ENCODE peak calls at places on chromosome 3, in six cellular contexts. U is vagina, V is upper lobe of right lung, A is hepatocyte, C is HL-60, H is AG04450. K is an unnamed sample.
A peak's percentile ranks its signal among the peaks of the same experiment; 100 is the strongest.

GRCh38 chr3:179454887-179455286 is 3.6 kb upstream of the GNB4 start:
- DNase-seq in U (no peak), V (no peak), A (no peak), C (no peak), H (no peak), K (no peak)

GRCh38 chr3:109275702-109276293 is 40.5 kb downstream of the DPPA2 start:
- DNase-seq in U (no peak), V (no peak), A (peak; percentile 69), C (peak; percentile 17), H (peak; percentile 2), K (no peak)

GRCh38 chr3:65210026-65210814 is 522.4 kb upstream of the ADAMTS9 start:
- DNase-seq in U (no peak), V (no peak), A (no peak), C (no peak), H (no peak), K (no peak)

GRCh38 chr3:124639406-124640237 is 90.6 kb upstream of the UMPS start:
- DNase-seq in U (no peak), V (no peak), A (peak; percentile 43), C (no peak), H (no peak), K (no peak)

GRCh38 chr3:49841126-49841525 is 15.2 kb downstream of the TRAIP start:
- DNase-seq in U (no peak), V (no peak), A (peak; percentile 8), C (peak; percentile 45), H (no peak), K (no peak)

GRCh38 chr3:128367726-128368125 is 99.0 kb downstream of the DNAJB8 start:
- DNase-seq in U (no peak), V (no peak), A (no peak), C (no peak), H (no peak), K (no peak)

GRCh38 chr3:72310028-72310987 is 525.4 kb upstream of the PROK2 start:
- DNase-seq in U (no peak), V (no peak), A (peak; percentile 37), C (peak; percentile 54), H (peak; percentile 39), K (peak; percentile 76)

GRCh38 chr3:38121451-38121831 is 15.5 kb downstream of the ACAA1 start:
- DNase-seq in U (no peak), V (no peak), A (no peak), C (no peak), H (no peak), K (no peak)

GRCh38 chr3:117035785-117036184 is 326.2 kb downstream of the TUSC7 start:
- DNase-seq in U (no peak), V (no peak), A (peak; percentile 20), C (no peak), H (no peak), K (no peak)

GRCh38 chr3:118077332-118077731 is 957.3 kb downstream of the IGSF11 start:
- DNase-seq in U (no peak), V (no peak), A (no peak), C (no peak), H (no peak), K (no peak)

DNA sequence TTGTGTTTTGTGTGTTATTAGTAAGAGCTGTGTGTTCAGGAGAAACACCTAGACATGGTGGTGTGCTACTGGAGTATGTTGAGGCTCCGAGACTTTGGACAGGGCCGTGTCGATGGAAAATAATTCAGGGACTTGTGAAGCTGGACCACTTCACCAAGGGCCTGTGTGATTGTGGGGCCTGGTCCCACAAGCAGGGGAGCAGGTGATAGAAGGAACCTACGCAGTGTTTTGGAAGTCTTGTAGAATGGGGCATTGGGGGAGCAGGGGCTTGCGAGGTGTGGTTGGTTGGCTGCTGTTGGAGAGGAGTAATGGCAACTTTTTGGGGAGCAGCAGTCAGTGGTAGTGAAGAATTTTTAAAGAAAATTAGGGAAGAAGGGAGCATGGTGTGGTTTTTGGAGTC is 48.7 kb downstream of the TRIM71 start:
- DNase-seq in U (no peak), V (no peak), A (no peak), C (no peak), H (no peak), K (no peak)
- H3K4me3 ChIP-seq in U (no peak overlapping the region), V (no peak overlapping the region), A (no peak overlapping the region), C (no peak overlapping the region), H (no peak overlapping the region), K (no peak overlapping the region)

GRCh38 chr3:189195302-189195701 is 23.5 kb downstream of the TPRG1 start:
- DNase-seq in U (no peak), V (peak; percentile 67), A (no peak), C (peak; percentile 4), H (no peak), K (no peak)
- TF ChIP-seq CTCF in U (no peak), V (peak; percentile 27), A (no peak), C (no peak), H (peak; percentile 5), K (no peak)

GRCh38 chr3:8198605-8199004 is 303.0 kb upstream of the LMCD1 start:
- DNase-seq in U (no peak), V (no peak), A (no peak), C (no peak), H (no peak), K (no peak)
- H3K27me3 ChIP-seq in U (no peaks in the 10 kb centered on the region), V (no peaks in the 10 kb centered on the region), A (no peaks in the 10 kb centered on the region), C (no peaks in the 10 kb centered on the region), H (no peaks in the 10 kb centered on the region), K (no peaks in the 10 kb centered on the region)

DNA sequence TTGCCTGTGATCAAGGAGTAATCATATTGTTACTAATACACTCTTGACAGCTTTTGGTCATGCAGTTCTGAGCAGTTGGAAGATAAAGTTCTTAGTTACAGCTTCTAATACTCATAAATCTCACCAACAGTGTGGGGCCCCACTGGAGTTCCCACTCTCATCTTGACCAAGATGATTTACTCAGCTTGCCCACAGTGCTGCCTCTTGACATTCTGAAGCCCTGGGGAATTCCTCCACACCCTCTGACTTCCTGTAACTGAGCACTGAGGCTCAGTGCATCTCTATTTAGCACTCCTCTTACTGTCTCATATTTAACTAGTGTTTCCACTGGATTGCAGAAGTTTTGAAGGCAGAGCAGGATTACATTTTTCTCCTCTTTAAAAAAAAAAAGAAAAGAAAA is 1.9 kb upstream of the ARL6IP5 start:
- DNase-seq in U (no peak), V (no peak), A (peak; percentile 68), C (peak; percentile 74), H (no peak), K (no peak)
- H3K4me3 ChIP-seq in U (no peak overlapping the region), V (no peak overlapping the region), A (no peak overlapping the region), C (no peak overlapping the region), H (no peak overlapping the region), K (no peak overlapping the region)

GRCh38 chr3:11846281-11847034 is at the start of gene TAMM41:
- DNase-seq in U (peak; percentile 90), V (peak; percentile 96), A (peak; percentile 94), C (peak; percentile 95), H (peak; percentile 45), K (peak; percentile 59)

GRCh38 chr3:11847035-11847394 is 330 bp upstream of the TAMM41 start:
- DNase-seq in U (no peak), V (no peak), A (no peak), C (no peak), H (no peak), K (no peak)

GRCh38 chr3:11847607-11848006 is 922 bp upstream of the TAMM41 start:
- DNase-seq in U (no peak), V (no peak), A (no peak), C (peak; percentile 4), H (no peak), K (no peak)

GRCh38 chr3:11853450-11853849 is 6.8 kb upstream of the TAMM41 start:
- DNase-seq in U (no peak), V (no peak), A (no peak), C (no peak), H (no peak), K (no peak)

GRCh38 chr3:11850003-11850402 is 3.3 kb upstream of the TAMM41 start:
- DNase-seq in U (no peak), V (no peak), A (no peak), C (no peak), H (no peak), K (no peak)
- TF ChIP-seq CTCF in U (no peak), V (no peak), A (no peak), C (no peak), H (no peak), K (no peak)

DNA sequence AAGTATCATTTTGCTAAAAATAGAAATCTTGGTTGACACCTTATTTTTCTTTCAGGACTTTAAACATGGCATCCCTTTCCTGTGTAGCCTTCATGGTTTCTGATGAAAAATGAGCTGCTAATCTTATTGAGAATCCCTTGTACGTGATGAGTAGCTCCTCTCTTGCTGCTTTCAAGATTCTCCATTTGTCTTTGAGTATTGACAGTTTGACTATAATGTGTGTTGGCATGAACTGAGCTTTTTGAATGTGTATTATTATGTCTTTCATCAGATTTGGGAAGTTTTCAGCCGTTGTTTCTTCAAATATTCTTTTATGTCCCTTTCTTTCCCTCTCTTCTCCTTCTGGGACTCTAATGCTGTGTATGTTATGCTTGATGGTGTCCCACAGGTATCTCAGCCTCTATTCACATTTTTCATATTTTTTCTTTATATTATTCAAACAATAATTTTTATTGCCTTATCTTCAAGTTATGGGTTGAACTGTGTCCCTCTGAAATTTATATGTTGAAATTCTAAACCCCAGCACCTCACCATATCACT is 4.1 kb upstream of the C3orf22 start:
- DNase-seq in U (no peak), V (no peak), A (no peak), C (no peak), H (no peak), K (no peak)
- H3K27me3 ChIP-seq in U (no peaks in the 10 kb centered on the region), V (no peaks in the 10 kb centered on the region), A (no peaks in the 10 kb centered on the region), C (no peaks in the 10 kb centered on the region), H (peaks cover 34% of the 10 kb centered on the region), K (peaks cover 18% of the 10 kb centered on the region)

GRCh38 chr3:5096368-5096767 is 25.7 kb upstream of the ARL8B start:
- DNase-seq in U (no peak), V (no peak), A (no peak), C (no peak), H (no peak), K (no peak)
- H3K4me3 ChIP-seq in U (peak overlapping the region; percentile 46), V (no peak overlapping the region), A (no peak overlapping the region), C (no peak overlapping the region), H (no peak overlapping the region), K (no peak overlapping the region)